ENCODE peak calls at places on chromosomes 11 and 22, in ten cellular contexts. M is GM10248; F is thyroid gland; Y is heart right ventricle; B is HepG2; C is spleen; Z is GM13977; U is CD8-positive, alpha-beta T cell; L is fibroblast of the aortic adventitia; K is astrocyte of the spinal cord. J is an unnamed sample.

GRCh38 chr11:111654611-111655010 is 52.4 kb downstream of the SIK2 start:
- DNase-seq in M (no peak), F (no peak), Y (no peak), B (no peak), C (no peak), Z (no peak), U (no peak), L (no peak), K (no peak), J (no peak)

GRCh38 chr11:12721816-12722604 is 47.8 kb downstream of the TEAD1 start:
- DNase-seq in M (no peak), F (no peak), Y (no peak), B (no peak), C (no peak), Z (no peak), U (no peak), L (no peak), K (no peak), J (no peak)

GRCh38 chr11:86370922-86371614 is 3.6 kb upstream of the CCDC81 start:
- DNase-seq in M (no peak), F (no peak), Y (no peak), B (peak), C (no peak), Z (no peak), U (no peak), L (peak), K (peak), J (no peak)

GRCh38 chr11:128709402-128709801 is 15.5 kb downstream of the FLI1 start:
- DNase-seq in M (no peak), F (no peak), Y (no peak), B (peak), C (no peak), Z (no peak), U (no peak), L (peak), K (peak), J (no peak)

GRCh38 chr11:67483901-67484665 is 1.3 kb downstream of the AIP start:
- DNase-seq in M (no peak), F (peak), Y (no peak), B (no peak), C (no peak), Z (no peak), U (peak), L (no peak), K (no peak), J (peak)

GRCh38 chr11:20109731-20110445 is 50.4 kb downstream of the DBX1 start:
- DNase-seq in M (no peak), F (no peak), Y (no peak), B (no peak), C (no peak), Z (no peak), U (no peak), L (no peak), K (peak), J (no peak)

GRCh38 chr11:64040684-64041267 is 5.0 kb downstream of the FLRT1 start:
- DNase-seq in M (no peak), F (peak), Y (no peak), B (peak), C (no peak), Z (no peak), U (no peak), L (no peak), K (no peak), J (no peak)

GRCh38 chr11:121163658-121164308 is 62.7 kb downstream of the TECTA start:
- DNase-seq in M (no peak), F (no peak), Y (no peak), B (no peak), C (no peak), Z (no peak), U (no peak), L (no peak), K (no peak), J (no peak)

GRCh38 chr22:29128891-29129643 is 56.2 kb downstream of the KREMEN1 start:
- DNase-seq in M (no peak), F (no peak), Y (no peak), B (no peak), C (no peak), Z (no peak), U (no peak), L (no peak), K (no peak), J (no peak)

GRCh38 chr11:70555092-70555491 is 156.8 kb downstream of the CTTN start:
- DNase-seq in M (no peak), F (no peak), Y (no peak), B (no peak), C (no peak), Z (no peak), U (no peak), L (no peak), K (no peak), J (no peak)

GRCh38 chr22:19430890-19431541 is 517 bp downstream of the HIRA start:
- DNase-seq in M (peak), F (peak), Y (peak), B (peak), C (peak), Z (peak), U (peak), L (peak), K (peak), J (peak)

GRCh38 chr11:63144121-63144520 is at the start of gene SLC22A24:
- DNase-seq in M (no peak), F (no peak), Y (no peak), B (no peak), C (no peak), Z (no peak), U (no peak), L (no peak), K (no peak), J (no peak)

GRCh38 chr22:42603427-42603826 is 11.3 kb downstream of the POLDIP3 start:
- DNase-seq in M (no peak), F (no peak), Y (no peak), B (no peak), C (no peak), Z (no peak), U (no peak), L (no peak), K (no peak), J (no peak)

GRCh38 chr11:69486056-69486772 is 4.8 kb downstream of the LINC01488 start:
- DNase-seq in M (no peak), F (no peak), Y (no peak), B (no peak), C (peak), Z (no peak), U (no peak), L (no peak), K (no peak), J (no peak)

GRCh38 chr11:19713221-19714092 is 820 bp downstream of the NAV2 start:
- DNase-seq in M (no peak), F (no peak), Y (peak), B (no peak), C (peak), Z (no peak), U (peak), L (no peak), K (peak), J (no peak)

GRCh38 chr11:60251485-60252207 is 8.7 kb upstream of the MS4A4E start:
- DNase-seq in M (no peak), F (no peak), Y (no peak), B (peak), C (no peak), Z (no peak), U (peak), L (no peak), K (no peak), J (no peak)

GRCh38 chr11:65954771-65955170 is 6.8 kb upstream of the SART1 start:
- DNase-seq in M (no peak), F (no peak), Y (no peak), B (no peak), C (no peak), Z (no peak), U (no peak), L (no peak), K (no peak), J (no peak)

GRCh38 chr11:105611837-105612480 is 2.1 kb downstream of the GRIA4 start:
- DNase-seq in M (no peak), F (no peak), Y (no peak), B (no peak), C (no peak), Z (no peak), U (no peak), L (no peak), K (no peak), J (no peak)

GRCh38 chr11:76823481-76824028 is 37.2 kb upstream of the ACER3 start:
- DNase-seq in M (no peak), F (no peak), Y (no peak), B (peak), C (no peak), Z (no peak), U (no peak), L (peak), K (peak), J (no peak)

GRCh38 chr11:80165763-80166162 is 724.9 kb upstream of the TENM4 start:
- DNase-seq in M (no peak), F (no peak), Y (no peak), B (no peak), C (no peak), Z (no peak), U (no peak), L (no peak), K (no peak), J (no peak)

GRCh38 chr11:13415201-13415600 is 47.8 kb downstream of the BTBD10 start:
- DNase-seq in M (no peak), F (no peak), Y (no peak), B (no peak), C (peak), Z (no peak), U (no peak), L (no peak), K (no peak), J (no peak)

GRCh38 chr11:44071157-44071556 is 5.1 kb downstream of the ACCS start:
- DNase-seq in M (no peak), F (no peak), Y (no peak), B (no peak), C (no peak), Z (no peak), U (no peak), L (no peak), K (no peak), J (no peak)

GRCh38 chr11:120126543-120126942 is 11.4 kb downstream of the TRIM29 start:
- DNase-seq in M (no peak), F (no peak), Y (no peak), B (no peak), C (peak), Z (no peak), U (no peak), L (no peak), K (no peak), J (no peak)

GRCh38 chr11:129242855-129243254 is 50.7 kb upstream of the ARHGAP32 start:
- DNase-seq in M (no peak), F (no peak), Y (no peak), B (no peak), C (no peak), Z (no peak), U (no peak), L (no peak), K (no peak), J (no peak)

GRCh38 chr22:28341001-28341400 is 338.6 kb downstream of the TTC28 start:
- DNase-seq in M (no peak), F (no peak), Y (no peak), B (no peak), C (no peak), Z (no peak), U (no peak), L (peak), K (peak), J (no peak)

GRCh38 chr22:16866167-16866566 is 41.0 kb upstream of the XKR3 start:
- DNase-seq in M (no peak), F (no peak), Y (no peak), B (no peak), C (no peak), Z (no peak), U (no peak), L (peak), K (no peak), J (no peak)

GRCh38 chr11:45225277-45225676 is 60.9 kb downstream of the SYT13 start:
- DNase-seq in M (no peak), F (no peak), Y (no peak), B (no peak), C (no peak), Z (no peak), U (no peak), L (no peak), K (no peak), J (no peak)

GRCh38 chr11:17098632-17099031 is 21.2 kb upstream of the RPS13 start:
- DNase-seq in M (no peak), F (no peak), Y (no peak), B (no peak), C (no peak), Z (no peak), U (no peak), L (no peak), K (no peak), J (no peak)

GRCh38 chr22:23098718-23099524 is 28.6 kb downstream of the GNAZ start:
- DNase-seq in M (no peak), F (peak), Y (peak), B (no peak), C (no peak), Z (no peak), U (no peak), L (no peak), K (peak), J (no peak)

GRCh38 chr11:126586303-126586627 is 230.8 kb downstream of the ST3GAL4 start:
- DNase-seq in M (no peak), F (no peak), Y (no peak), B (no peak), C (peak), Z (no peak), U (no peak), L (no peak), K (no peak), J (no peak)

GRCh38 chr22:42033263-42034181 is 34.9 kb downstream of the WBP2NL start:
- DNase-seq in M (no peak), F (no peak), Y (no peak), B (peak), C (no peak), Z (no peak), U (no peak), L (no peak), K (no peak), J (no peak)

GRCh38 chr11:118126082-118126838 is 26.4 kb downstream of the SCN4B start:
- DNase-seq in M (no peak), F (no peak), Y (no peak), B (no peak), C (no peak), Z (no peak), U (no peak), L (no peak), K (no peak), J (no peak)

GRCh38 chr22:27135582-27135981 is 478.2 kb downstream of the MIAT start:
- DNase-seq in M (no peak), F (no peak), Y (no peak), B (peak), C (no peak), Z (no peak), U (no peak), L (peak), K (peak), J (no peak)

GRCh38 chr11:32447252-32447651 is 11.9 kb upstream of the WT1 start:
- DNase-seq in M (no peak), F (no peak), Y (no peak), B (no peak), C (no peak), Z (no peak), U (no peak), L (no peak), K (no peak), J (no peak)

GRCh38 chr11:32446227-32446626 is 10.9 kb upstream of the WT1 start:
- DNase-seq in M (no peak), F (no peak), Y (no peak), B (no peak), C (no peak), Z (no peak), U (no peak), L (no peak), K (no peak), J (no peak)

GRCh38 chr11:32450372-32450771 is 15.0 kb upstream of the WT1 start:
- DNase-seq in M (no peak), F (no peak), Y (no peak), B (no peak), C (no peak), Z (no peak), U (no peak), L (no peak), K (no peak), J (no peak)

GRCh38 chr11:32451808-32452207 is 16.5 kb upstream of the WT1 start:
- DNase-seq in M (no peak), F (no peak), Y (no peak), B (no peak), C (no peak), Z (no peak), U (no peak), L (peak), K (no peak), J (no peak)

DNA sequence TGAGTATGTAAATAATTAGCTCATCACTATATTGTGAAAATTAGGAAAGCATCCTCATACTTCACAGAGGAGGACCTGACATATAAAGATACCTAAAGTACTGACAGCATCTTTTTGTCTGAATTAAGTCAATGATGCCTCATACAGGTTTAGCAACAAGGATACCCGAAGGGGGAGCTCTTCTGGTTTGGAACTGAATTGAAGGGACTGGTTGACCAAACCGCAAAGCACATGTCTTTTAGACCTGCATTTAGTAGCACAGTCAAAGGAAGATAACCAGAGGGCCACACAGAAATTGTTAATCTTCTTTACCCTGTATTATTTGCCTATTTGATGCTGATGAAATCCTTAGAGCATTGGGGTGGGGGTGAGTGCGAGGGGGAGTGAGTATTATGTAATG is 12.9 kb upstream of the WT1 start:
- DNase-seq in M (no peak), F (no peak), Y (no peak), B (peak), C (no peak), Z (no peak), U (no peak), L (peak), K (no peak), J (no peak)
- TF ChIP-seq CTCF in M (peak), F (no peak), Y (peak), B (peak), C (no peak), Z (peak), U (no peak), L (peak), K (peak), J (no peak)

GRCh38 chr22:45969414-45969799 is 7.6 kb downstream of the WNT7B start:
- DNase-seq in M (no peak), F (no peak), Y (no peak), B (no peak), C (no peak), Z (peak), U (no peak), L (no peak), K (no peak), J (no peak)
- TF ChIP-seq CTCF in M (no peak), F (no peak), Y (no peak), B (peak), C (no peak), Z (no peak), U (no peak), L (no peak), K (peak), J (no peak)

DNA sequence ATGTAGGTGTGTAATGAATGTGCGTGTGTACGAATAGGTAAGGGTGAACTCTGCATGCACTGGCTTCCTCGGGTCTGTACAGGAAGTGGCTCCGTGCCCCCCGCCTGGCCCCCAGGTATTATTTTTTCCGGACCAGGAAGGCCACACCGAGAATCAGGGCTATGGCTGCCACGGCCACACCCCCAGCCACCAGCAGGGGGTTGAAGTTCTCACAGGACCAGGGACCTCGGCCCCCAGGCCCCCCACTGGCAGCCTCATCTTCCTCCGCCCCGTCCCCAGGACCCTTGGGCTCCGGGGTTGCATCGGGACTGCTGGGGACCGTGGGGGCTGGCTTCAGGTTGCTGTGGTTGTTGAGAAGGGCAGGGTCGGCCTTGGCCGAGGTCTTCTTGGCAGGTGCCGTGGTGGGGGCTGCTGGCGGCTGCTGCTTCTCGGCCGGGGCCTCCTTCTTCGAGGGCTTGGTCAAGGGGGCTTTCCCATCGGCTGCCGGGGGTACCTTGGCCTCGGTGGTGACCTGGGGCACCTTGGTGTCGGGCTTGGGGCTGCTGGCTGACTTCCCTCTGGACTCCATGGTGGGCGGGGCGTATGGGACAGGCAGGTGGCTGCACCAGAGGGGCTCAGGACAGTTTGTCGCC is 1.8 kb downstream of the CEND1 start:
- DNase-seq in M (no peak), F (no peak), Y (no peak), B (no peak), C (no peak), Z (no peak), U (no peak), L (no peak), K (no peak), J (no peak)
- TF ChIP-seq CTCF in M (no peak), F (no peak), Y (no peak), B (peak), C (no peak), Z (no peak), U (no peak), L (peak), K (no peak), J (no peak)

GRCh38 chr11:116715383-116715782 is 57.4 kb downstream of the BUD13 start:
- DNase-seq in M (no peak), F (no peak), Y (no peak), B (no peak), C (no peak), Z (no peak), U (no peak), L (no peak), K (no peak), J (no peak)

GRCh38 chr11:116714902-116715301 is 57.9 kb downstream of the BUD13 start:
- DNase-seq in M (no peak), F (no peak), Y (no peak), B (no peak), C (no peak), Z (no peak), U (no peak), L (no peak), K (no peak), J (no peak)

GRCh38 chr11:116709970-116710369 is 62.8 kb downstream of the BUD13 start:
- DNase-seq in M (no peak), F (no peak), Y (no peak), B (no peak), C (no peak), Z (no peak), U (no peak), L (no peak), K (no peak), J (no peak)

GRCh38 chr11:116710762-116711161 is 62.0 kb downstream of the BUD13 start:
- DNase-seq in M (no peak), F (no peak), Y (no peak), B (no peak), C (no peak), Z (no peak), U (no peak), L (no peak), K (no peak), J (no peak)

DNA sequence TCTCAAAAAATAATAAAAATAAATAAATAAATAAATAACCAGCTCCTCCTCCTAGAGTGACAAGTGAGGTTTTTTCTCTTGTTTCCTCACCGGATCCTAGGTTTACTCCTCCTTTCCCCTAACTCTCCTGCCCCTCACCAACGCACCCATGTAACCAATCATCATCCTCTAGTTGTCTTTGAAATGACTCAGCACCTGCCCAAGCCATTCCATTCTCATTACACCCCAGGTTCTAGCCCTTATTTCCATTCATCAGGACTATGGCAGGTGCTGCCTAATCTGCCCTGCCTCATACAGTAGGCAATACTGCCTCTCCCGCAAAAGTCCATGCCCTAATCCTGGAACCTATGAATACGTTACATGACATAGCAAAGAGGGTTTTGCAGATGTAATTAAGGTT is 60.4 kb downstream of the BUD13 start:
- DNase-seq in M (no peak), F (no peak), Y (no peak), B (no peak), C (no peak), Z (no peak), U (no peak), L (no peak), K (no peak), J (no peak)
- TF ChIP-seq CTCF in M (no peak), F (no peak), Y (no peak), B (no peak), C (no peak), Z (no peak), U (no peak), L (no peak), K (no peak), J (no peak)

GRCh38 chr11:58742981-58743880 is 11.5 kb upstream of the GLYAT start:
- DNase-seq in M (no peak), F (no peak), Y (no peak), B (no peak), C (no peak), Z (no peak), U (no peak), L (no peak), K (no peak), J (no peak)
- TF ChIP-seq CTCF in M (no peak), F (no peak), Y (no peak), B (peak), C (no peak), Z (peak), U (no peak), L (peak), K (no peak), J (no peak)

J was measured in activated B cell treated with CpG ODN at 0.5 μM for 24 hours.